ENCODE peak calls at places on chromosomes 2 and 18, in six cellular contexts. L is stomach, P is sigmoid colon, O is HCT116, C is endothelial cell of umbilical vein, W is GM12892. U is an unnamed sample.

GRCh38 chr2:95343429-95344207 is 46.5 kb downstream of the KCNIP3 start:
- DNase-seq in C (no peak), P (peak), W (no peak), L (no peak), O (no peak), U (peak)

GRCh38 chr2:112493048-112493447 is 11.1 kb downstream of the TTL start:
- DNase-seq in O (no peak), W (no peak), L (no peak), P (no peak), C (no peak), U (no peak)

GRCh38 chr2:191959209-191959608 is 112.3 kb upstream of the CAVIN2 start:
- DNase-seq in P (no peak), W (no peak), O (no peak), C (peak), L (no peak), U (no peak)

GRCh38 chr2:139645617-139646016 is 865.4 kb upstream of the NXPH2 start:
- DNase-seq in C (no peak), W (no peak), L (no peak), O (no peak), P (no peak), U (no peak)

GRCh38 chr2:10507106-10507505 is 59.0 kb upstream of the ODC1 start:
- DNase-seq in W (no peak), O (no peak), P (no peak), C (no peak), L (peak), U (peak)

GRCh38 chr2:23381084-23381483 is 3.9 kb upstream of the KLHL29 start:
- DNase-seq in C (peak), O (peak), L (peak), P (no peak), W (no peak), U (no peak)

GRCh38 chr2:118375907-118376306 is 287.6 kb downstream of the INSIG2 start:
- DNase-seq in O (no peak), P (no peak), C (no peak), W (no peak), L (no peak), U (no peak)

GRCh38 chr2:41933585-41934322 is 114.1 kb upstream of the PKDCC start:
- DNase-seq in L (no peak), O (no peak), C (no peak), W (no peak), P (no peak), U (no peak)

GRCh38 chr2:111022630-111023029 is 98.1 kb upstream of the BCL2L11 start:
- DNase-seq in O (no peak), W (no peak), L (no peak), P (no peak), C (no peak), U (peak)

GRCh38 chr2:214699236-214699635 is 110.2 kb downstream of the BARD1 start:
- DNase-seq in C (no peak), W (no peak), O (no peak), L (no peak), P (no peak), U (no peak)

GRCh38 chr2:181465686-181466375 is 8.6 kb downstream of the ITGA4 start:
- DNase-seq in C (no peak), O (no peak), W (no peak), L (no peak), P (no peak), U (no peak)

GRCh38 chr2:44817673-44818335 is 123.7 kb upstream of the SIX3 start:
- DNase-seq in W (no peak), P (no peak), L (no peak), C (no peak), O (no peak), U (no peak)

GRCh38 chr2:39538713-39539112 is 101.6 kb upstream of the MAP4K3 start:
- DNase-seq in W (no peak), C (no peak), O (no peak), P (no peak), L (no peak), U (no peak)

DNA sequence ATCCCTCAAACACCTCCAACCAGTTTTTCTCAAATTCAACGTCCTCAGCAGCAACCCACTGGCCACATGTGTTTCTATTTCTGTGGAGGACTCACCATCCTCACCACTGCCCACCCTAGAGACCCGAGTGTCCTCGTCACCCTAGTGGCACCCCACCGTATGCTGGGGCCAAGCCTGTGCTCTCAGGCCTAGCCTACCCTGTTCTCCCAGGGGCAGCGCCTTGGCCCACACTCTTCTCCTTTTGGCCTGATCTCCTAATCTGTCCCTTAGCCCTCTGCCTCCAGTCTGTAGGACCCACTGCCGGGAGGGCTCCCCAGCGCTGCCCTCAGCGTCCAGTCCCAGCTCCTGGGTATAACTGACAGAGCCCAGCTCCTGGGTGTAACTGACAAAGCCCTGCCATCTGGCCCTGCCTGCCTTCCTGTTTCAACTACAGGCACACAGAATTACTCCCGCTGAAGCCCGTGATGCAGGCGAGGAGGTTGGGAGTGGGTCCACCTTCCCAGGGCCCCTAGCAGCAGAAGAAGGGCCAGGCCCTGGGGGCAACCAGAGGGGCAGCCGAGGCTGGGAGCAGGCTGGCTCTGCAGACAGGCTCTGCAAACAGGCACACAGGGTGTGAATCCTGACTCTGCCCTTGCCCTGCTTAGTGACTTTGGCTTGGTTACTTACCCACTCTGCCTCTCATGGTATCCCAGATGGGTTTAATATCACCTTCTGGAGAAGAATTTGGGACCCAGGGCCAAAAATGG is 25.6 kb upstream of the PTMA start:
- DNase-seq in C (no peak), P (no peak), L (no peak), W (no peak), O (no peak), U (peak)
- TF ChIP-seq POLR2AphosphoS5 in C (no peak), P (no peak), L (no peak), W (no peak), O (no peak), U (no peak)

DNA sequence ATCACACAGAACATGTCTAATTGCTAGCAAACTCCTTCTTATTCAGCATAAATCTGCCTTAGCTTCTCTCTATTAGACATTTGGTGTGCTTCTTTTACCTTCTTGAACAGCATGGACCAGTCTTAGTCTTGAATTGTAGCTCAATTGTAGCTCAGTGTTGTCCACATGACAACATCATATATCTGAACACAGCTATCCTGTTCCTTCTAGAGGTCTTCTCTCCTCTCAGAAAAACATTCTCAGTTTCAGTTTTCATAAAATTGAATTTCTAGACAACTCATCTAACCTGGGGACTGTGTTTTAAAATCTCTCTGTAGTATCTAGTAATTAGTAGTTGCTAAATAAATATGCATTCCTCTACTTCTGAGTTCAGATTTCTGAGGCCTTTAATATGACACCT is 47.6 kb downstream of the CPO start:
- DNase-seq in L (no peak), P (no peak), O (no peak), W (no peak), C (no peak), U (no peak)
- TF ChIP-seq POLR2AphosphoS5 in L (no peak), P (no peak), O (no peak), W (no peak), C (no peak), U (no peak)

GRCh38 chr2:156341482-156342251 is 9.1 kb upstream of the NR4A2 start:
- DNase-seq in W (peak), P (peak), C (peak), O (peak), L (peak), U (peak)
- TF ChIP-seq POLR2AphosphoS5 in W (peak), P (peak), C (peak), O (peak), L (peak), U (peak)

GRCh38 chr2:145740302-145740701 is 1220.4 kb upstream of the ZEB2 start:
- DNase-seq in P (no peak), L (no peak), W (no peak), C (peak), O (no peak), U (no peak)
- TF ChIP-seq POLR2AphosphoS5 in P (no peak), L (no peak), W (no peak), C (peak), O (no peak), U (no peak)

GRCh38 chr2:218322756-218323525 is 30.6 kb upstream of the TMBIM1 start:
- DNase-seq in C (peak), P (peak), W (peak), O (peak), L (peak), U (peak)
- TF ChIP-seq POLR2AphosphoS5 in C (peak), P (peak), W (no peak), O (peak), L (no peak), U (peak)

GRCh38 chr18:37565138-37565984 is at the start of gene CELF4:
- DNase-seq in O (no peak), P (peak), C (peak), W (no peak), L (no peak), U (peak)
- TF ChIP-seq POLR2AphosphoS5 in O (no peak), P (no peak), C (no peak), W (no peak), L (no peak), U (no peak)

GRCh38 chr2:196409376-196409775 is 230.1 kb upstream of the CCDC150 start:
- DNase-seq in O (no peak), W (no peak), L (no peak), P (no peak), C (no peak), U (no peak)
- TF ChIP-seq POLR2AphosphoS5 in O (no peak), W (no peak), L (no peak), P (no peak), C (no peak), U (no peak)

GRCh38 chr18:44682871-44683221 is 2.2 kb downstream of the SETBP1 start:
- DNase-seq in P (peak), L (peak), O (no peak), C (no peak), W (no peak), U (no peak)
- TF ChIP-seq POLR2AphosphoS5 in P (no peak), L (peak), O (no peak), C (no peak), W (no peak), U (no peak)

DNA sequence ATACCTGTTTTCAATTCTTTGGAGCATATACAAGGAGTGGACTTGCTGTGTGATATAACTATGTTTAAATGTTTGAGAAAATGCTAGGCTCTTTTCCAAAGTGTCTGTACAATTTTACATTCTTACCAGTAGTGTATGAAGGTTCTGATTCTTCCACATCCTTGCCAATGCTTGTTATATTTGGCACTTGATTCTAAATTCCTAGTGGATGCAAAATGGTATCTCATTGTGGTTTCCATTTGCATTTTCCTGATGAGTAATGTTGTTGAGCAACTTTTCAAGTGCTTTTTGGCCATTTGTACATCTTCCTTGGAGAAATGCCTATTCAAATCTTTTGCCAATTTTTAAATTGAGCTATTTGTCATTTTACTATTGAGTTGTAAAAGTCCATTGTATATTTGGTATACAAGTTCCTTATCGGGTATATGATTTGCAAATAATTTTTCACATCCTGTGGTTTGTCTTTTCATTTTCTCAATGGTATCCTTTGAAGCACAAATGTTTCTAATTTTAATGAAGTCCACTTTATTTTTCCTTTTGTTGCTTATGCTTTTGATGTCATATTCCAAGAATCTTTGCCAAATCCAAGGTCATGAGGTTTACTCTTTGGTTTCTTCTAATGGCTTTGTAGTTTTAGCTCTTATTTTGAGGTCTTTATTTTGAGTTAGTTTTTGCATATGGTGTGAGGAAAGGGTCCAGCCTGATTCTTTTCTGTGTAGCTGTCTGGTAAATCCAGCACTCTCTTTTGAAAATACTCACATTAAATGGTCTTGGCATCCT is 33.2 kb upstream of the CWC22 start:
- DNase-seq in C (no peak), W (no peak), O (no peak), P (no peak), L (no peak), U (no peak)
- TF ChIP-seq POLR2AphosphoS5 in C (no peak), W (no peak), O (no peak), P (no peak), L (no peak), U (no peak)

U was measured in spleen.